ENCODE peak calls at places on chromosome 6, in four cellular contexts. E is right lobe of liver, Y is PC-9, B is left ventricle myocardium inferior. Z is an unnamed sample.

GRCh38 chr6:3333263-3333662 is 74.5 kb downstream of the PSMG4 start:
- DNase-seq in Y (no peak), E (no peak), B (no peak), Z (no peak)

GRCh38 chr6:137188855-137189254 is 15.4 kb upstream of the IL22RA2 start:
- DNase-seq in B (no peak), Y (no peak), E (no peak), Z (no peak)

GRCh38 chr6:47631248-47632196 is 66.9 kb upstream of the ADGRF4 start:
- DNase-seq in B (no peak), Y (peak; percentile 18), E (no peak), Z (peak; percentile 12)

GRCh38 chr6:125512621-125513020 is 210.9 kb upstream of the HDDC2 start:
- DNase-seq in Y (no peak), B (no peak), E (no peak), Z (no peak)

GRCh38 chr6:38871745-38872568 is 156.8 kb downstream of the DNAH8 start:
- DNase-seq in E (peak; percentile 56), B (no peak), Y (peak; percentile 45), Z (peak; percentile 64)

GRCh38 chr6:85674604-85675003 is 31.9 kb upstream of the SYNCRIP start:
- DNase-seq in E (no peak), B (no peak), Y (no peak), Z (no peak)

GRCh38 chr6:123415844-123416468 is 220.8 kb downstream of the TRDN start:
- DNase-seq in B (no peak), E (no peak), Y (peak; percentile 44), Z (peak; percentile 13)

GRCh38 chr6:165616116-165616515 is 46.9 kb downstream of the PDE10A start:
- DNase-seq in Y (no peak), E (no peak), B (no peak), Z (no peak)

GRCh38 chr6:3893914-3894313 is 44.7 kb downstream of the FAM50B start:
- DNase-seq in Y (no peak), E (no peak), B (no peak), Z (no peak)

GRCh38 chr6:16322666-16323312 is 84.4 kb downstream of the GMPR start:
- DNase-seq in Y (no peak), E (no peak), B (peak; percentile 55), Z (no peak)

GRCh38 chr6:31877651-31878161 is 1.1 kb downstream of the SLC44A4 start:
- DNase-seq in E (no peak), Y (peak; percentile 61), B (no peak), Z (no peak)

GRCh38 chr6:1624848-1625341 is 15.2 kb downstream of the FOXC1 start:
- DNase-seq in Y (peak; percentile 45), E (peak; percentile 55), B (no peak), Z (peak; percentile 31)

GRCh38 chr6:40326689-40327404 is 260.3 kb downstream of the LRFN2 start:
- DNase-seq in E (no peak), B (no peak), Y (no peak), Z (no peak)

GRCh38 chr6:157099912-157100593 is 223.3 kb downstream of the TMEM242 start:
- DNase-seq in B (no peak), E (no peak), Y (no peak), Z (no peak)

GRCh38 chr6:107647439-107647948 is 157.6 kb downstream of the SOBP start:
- DNase-seq in B (no peak), E (no peak), Y (no peak), Z (no peak)

GRCh38 chr6:110459137-110459536 is 17.3 kb downstream of the SLC22A16 start:
- DNase-seq in B (no peak), Y (no peak), E (no peak), Z (no peak)

GRCh38 chr6:159317430-159317829 is 148.2 kb downstream of the FNDC1 start:
- DNase-seq in Y (no peak), E (no peak), B (no peak), Z (no peak)

GRCh38 chr6:32949113-32949512 is 3.8 kb downstream of the HLA-DMA start:
- DNase-seq in E (no peak), B (no peak), Y (no peak), Z (no peak)

GRCh38 chr6:20455175-20456075 is 53.7 kb downstream of the E2F3 start:
- DNase-seq in E (peak; percentile 67), Y (no peak), B (no peak), Z (no peak)

GRCh38 chr6:8749449-8749848 is 314.1 kb upstream of the SLC35B3 start:
- DNase-seq in E (no peak), B (no peak), Y (no peak), Z (no peak)

GRCh38 chr6:129753422-129753821 is 43.4 kb upstream of the ARHGAP18 start:
- DNase-seq in Y (no peak), B (no peak), E (no peak), Z (no peak)

GRCh38 chr6:138817799-138818198 is 21.9 kb downstream of the ECT2L start:
- DNase-seq in Y (peak; percentile 87), E (no peak), B (no peak), Z (no peak)

GRCh38 chr6:28585335-28585734 is 59.7 kb downstream of the GPX5 start:
- DNase-seq in Y (no peak), E (no peak), B (no peak), Z (peak; percentile 38)

GRCh38 chr6:30963641-30964040 is 19.9 kb upstream of the MUC21 start:
- DNase-seq in B (no peak), E (no peak), Y (no peak), Z (no peak)

GRCh38 chr6:108797951-108798671 is 50.1 kb upstream of the ARMC2 start:
- DNase-seq in Y (peak; percentile 35), E (no peak), B (no peak), Z (no peak)

GRCh38 chr6:154526997-154527396 is 16.5 kb upstream of the CNKSR3 start:
- DNase-seq in Y (no peak), B (no peak), E (no peak), Z (no peak)

GRCh38 chr6:52640170-52640569 is 30.7 kb upstream of the TMEM14A start:
- DNase-seq in B (no peak), Y (no peak), E (no peak), Z (no peak)

GRCh38 chr6:27213544-27214125 is 33.9 kb upstream of the PRSS16 start:
- DNase-seq in Y (peak; percentile 61), B (no peak), E (no peak), Z (peak; percentile 53)

GRCh38 chr6:30206152-30206551 is 7.1 kb downstream of the TRIM26 start:
- DNase-seq in Y (no peak), E (no peak), B (no peak), Z (peak; percentile 32)

GRCh38 chr6:126307859-126308258 is 32.1 kb upstream of the CENPW start:
- DNase-seq in Y (no peak), E (no peak), B (no peak), Z (peak; percentile 64)

GRCh38 chr6:148671085-148671484 is 75.7 kb upstream of the UST start:
- DNase-seq in B (no peak), E (no peak), Y (no peak), Z (no peak)
- H3K9me3 ChIP-seq in B (peaks cover 76% of the 10 kb centered on the region), E (no peaks in the 10 kb centered on the region), Y (peaks cover 8% of the 10 kb centered on the region), Z (peaks cover 19% of the 10 kb centered on the region)

GRCh38 chr6:15266423-15266996 is 20.6 kb downstream of the JARID2 start:
- DNase-seq in Y (no peak), E (no peak), B (peak; percentile 33), Z (no peak)

GRCh38 chr6:15265787-15266186 is 19.9 kb downstream of the JARID2 start:
- DNase-seq in E (no peak), B (no peak), Y (no peak), Z (no peak)

GRCh38 chr6:15263780-15264374 is 18.0 kb downstream of the JARID2 start:
- DNase-seq in Y (no peak), E (no peak), B (no peak), Z (no peak)

GRCh38 chr6:15264412-15264811 is 18.5 kb downstream of the JARID2 start:
- DNase-seq in Y (no peak), E (no peak), B (no peak), Z (no peak)

GRCh38 chr6:15264902-15265761 is 19.3 kb downstream of the JARID2 start:
- DNase-seq in E (no peak), B (peak; percentile 48), Y (no peak), Z (no peak)
- H3K4me3 ChIP-seq in E (no peak overlapping the region), B (peak overlapping the region; percentile 37), Y (no peak overlapping the region), Z (no peak overlapping the region)

GRCh38 chr6:288861-289260 is 3.4 kb upstream of the DUSP22 start:
- DNase-seq in Y (no peak), B (no peak), E (no peak), Z (no peak)
- H3K27me3 ChIP-seq in Y (peaks cover 77% of the 10 kb centered on the region), B (no peaks in the 10 kb centered on the region), E (no peaks in the 10 kb centered on the region), Z (no peaks in the 10 kb centered on the region)

GRCh38 chr6:36200998-36201596 is 4.6 kb downstream of the BRPF3 start:
- DNase-seq in E (no peak), Y (no peak), B (no peak), Z (no peak)

GRCh38 chr6:36204068-36204753 is 7.7 kb downstream of the BRPF3 start:
- DNase-seq in Y (no peak), B (no peak), E (no peak), Z (no peak)

GRCh38 chr6:36200154-36200891 is 3.8 kb downstream of the BRPF3 start:
- DNase-seq in Y (no peak), E (no peak), B (no peak), Z (no peak)

GRCh38 chr6:36202101-36202500 is 5.6 kb downstream of the BRPF3 start:
- DNase-seq in B (no peak), E (no peak), Y (no peak), Z (no peak)

GRCh38 chr6:36201612-36202011 is 5.1 kb downstream of the BRPF3 start:
- DNase-seq in Y (no peak), B (no peak), E (no peak), Z (no peak)
- H3K9me3 ChIP-seq in Y (no peaks in the 10 kb centered on the region), B (no peaks in the 10 kb centered on the region), E (no peaks in the 10 kb centered on the region), Z (no peaks in the 10 kb centered on the region)

Z was measured in MG63.